ENCODE peak calls at places on chromosomes 7 and 10, in five cellular contexts. A, O, T, L and H are unnamed samples. For H3K4me1, the result is how much of the 10 kb centered on the place peaks cover.

GRCh38 chr10:76583711-76584161 is 1053.9 kb downstream of the KCNMA1 start:
- DNase-seq in A (peak), O (no peak), T (peak), L (peak), H (peak)

GRCh38 chr10:104924101-104924795 is 283.2 kb downstream of the SORCS3 start:
- DNase-seq in A (no peak), O (no peak), T (no peak), L (peak), H (peak)

GRCh38 chr10:124012066-124012465 is 81.3 kb downstream of the CHST15 start:
- DNase-seq in A (no peak), O (no peak), T (no peak), L (no peak), H (no peak)

GRCh38 chr10:44821290-44821689 is 89.8 kb upstream of the TMEM72 start:
- DNase-seq in A (no peak), O (no peak), T (no peak), L (no peak), H (no peak)

GRCh38 chr7:2209146-2209960 is 23.4 kb downstream of the MAD1L1 start:
- DNase-seq in A (peak), O (peak), T (peak), L (peak), H (peak)

GRCh38 chr10:7133958-7134357 is 276.9 kb downstream of the SFMBT2 start:
- DNase-seq in A (no peak), O (no peak), T (no peak), L (no peak), H (no peak)

GRCh38 chr7:156434706-156435105 is 205.9 kb upstream of the RNF32 start:
- DNase-seq in A (no peak), O (no peak), T (no peak), L (no peak), H (no peak)

GRCh38 chr10:122286872-122287271 is 15.8 kb downstream of the BTBD16 start:
- DNase-seq in A (peak), O (no peak), T (peak), L (peak), H (peak)

GRCh38 chr7:112152186-112152585 is 54.0 kb downstream of the DOCK4 start:
- DNase-seq in A (no peak), O (peak), T (no peak), L (no peak), H (no peak)

GRCh38 chr7:30928254-30928872 is 16.7 kb downstream of the AQP1 start:
- DNase-seq in A (peak), O (peak), T (no peak), L (no peak), H (no peak)

GRCh38 chr10:44921061-44921460 is 9.9 kb downstream of the TMEM72 start:
- DNase-seq in A (no peak), O (no peak), T (no peak), L (no peak), H (no peak)

GRCh38 chr10:29820890-29821398 is 186.2 kb upstream of the SVIL start:
- DNase-seq in A (no peak), O (no peak), T (no peak), L (no peak), H (no peak)

GRCh38 chr7:12062062-12062461 is 149.0 kb upstream of the TMEM106B start:
- DNase-seq in A (no peak), O (no peak), T (no peak), L (no peak), H (peak)

GRCh38 chr7:20350996-20351692 is 20.4 kb downstream of the ITGB8 start:
- DNase-seq in A (no peak), O (no peak), T (no peak), L (no peak), H (no peak)

GRCh38 chr10:79063661-79064490 is 4.9 kb upstream of the ZMIZ1 start:
- DNase-seq in A (no peak), O (no peak), T (no peak), L (no peak), H (no peak)

GRCh38 chr7:34752929-34753328 is 94.9 kb downstream of the NPSR1 start:
- DNase-seq in A (no peak), O (no peak), T (no peak), L (no peak), H (no peak)

GRCh38 chr7:25235471-25235870 is 7.2 kb upstream of the NPVF start:
- DNase-seq in A (no peak), O (no peak), T (no peak), L (no peak), H (no peak)

GRCh38 chr10:78672898-78673297 is 395.9 kb upstream of the ZMIZ1 start:
- DNase-seq in A (no peak), O (no peak), T (peak), L (no peak), H (no peak)

GRCh38 chr10:77637986-77638765 is 568 bp upstream of the KCNMA1 start:
- DNase-seq in A (peak), O (peak), T (peak), L (peak), H (peak)

GRCh38 chr7:127447326-127447945 is 54.9 kb upstream of the ZNF800 start:
- DNase-seq in A (no peak), O (peak), T (peak), L (peak), H (peak)

GRCh38 chr10:30115391-30116253 is 56.2 kb upstream of the JCAD start:
- DNase-seq in A (no peak), O (no peak), T (peak), L (peak), H (peak)

GRCh38 chr10:106355450-106355849 is 809.1 kb downstream of the SORCS1 start:
- DNase-seq in A (no peak), O (peak), T (no peak), L (peak), H (peak)

GRCh38 chr10:131576341-131577177 is 265.0 kb upstream of the TCERG1L start:
- DNase-seq in A (no peak), O (no peak), T (no peak), L (no peak), H (no peak)

GRCh38 chr7:150904342-150904909 is 52.1 kb downstream of the AOC1 start:
- DNase-seq in A (no peak), O (no peak), T (no peak), L (no peak), H (no peak)

GRCh38 chr10:123991622-123992570 is 100.3 kb upstream of the CPXM2 start:
- DNase-seq in A (no peak), O (peak), T (no peak), L (no peak), H (no peak)

GRCh38 chr10:79229081-79229541 is 118.2 kb upstream of the PPIF start:
- DNase-seq in A (peak), O (peak), T (no peak), L (no peak), H (peak)

GRCh38 chr10:71134732-71135211 is 77.6 kb upstream of the UNC5B start:
- DNase-seq in A (no peak), O (no peak), T (no peak), L (no peak), H (peak)

GRCh38 chr7:127838816-127839415 is 186.9 kb downstream of the SND1 start:
- DNase-seq in A (peak), O (no peak), T (peak), L (no peak), H (no peak)

GRCh38 chr10:69358148-69358795 is 58.4 kb downstream of the TACR2 start:
- DNase-seq in A (no peak), O (no peak), T (no peak), L (no peak), H (no peak)

GRCh38 chr7:42198974-42199668 is 37.9 kb downstream of the GLI3 start:
- DNase-seq in A (no peak), O (no peak), T (peak), L (no peak), H (no peak)

GRCh38 chr10:79112898-79113431 is 44.2 kb downstream of the ZMIZ1 start:
- DNase-seq in A (peak), O (peak), T (peak), L (no peak), H (no peak)

GRCh38 chr10:78876449-78876848 is 192.3 kb upstream of the ZMIZ1 start:
- DNase-seq in A (no peak), O (no peak), T (no peak), L (no peak), H (no peak)

GRCh38 chr10:72597897-72598296 is 28.0 kb downstream of the MICU1 start:
- DNase-seq in A (no peak), O (no peak), T (peak), L (no peak), H (no peak)

GRCh38 chr10:49751216-49751615 is 10.9 kb downstream of the OGDHL start:
- DNase-seq in A (no peak), O (peak), T (no peak), L (no peak), H (no peak)

GRCh38 chr10:132228616-132229015 is 41.9 kb downstream of the DPYSL4 start:
- DNase-seq in A (no peak), O (no peak), T (no peak), L (no peak), H (no peak)

GRCh38 chr10:43734716-43735115 is 86.0 kb upstream of the ZNF32 start:
- DNase-seq in A (no peak), O (no peak), T (peak), L (no peak), H (no peak)

GRCh38 chr10:58919927-58920654 is 256.4 kb upstream of the PHYHIPL start:
- DNase-seq in A (no peak), O (no peak), T (peak), L (peak), H (peak)

GRCh38 chr7:43461349-43462024 is 121.4 kb upstream of the STK17A start:
- DNase-seq in A (no peak), O (no peak), T (no peak), L (no peak), H (no peak)

GRCh38 chr10:110426294-110427153 is 71.2 kb upstream of the DUSP5 start:
- DNase-seq in A (no peak), O (no peak), T (peak), L (no peak), H (no peak)
- H2AFZ ChIP-seq in A (no peak), O (peak), T (no peak), L (peak), H (peak)

DNA sequence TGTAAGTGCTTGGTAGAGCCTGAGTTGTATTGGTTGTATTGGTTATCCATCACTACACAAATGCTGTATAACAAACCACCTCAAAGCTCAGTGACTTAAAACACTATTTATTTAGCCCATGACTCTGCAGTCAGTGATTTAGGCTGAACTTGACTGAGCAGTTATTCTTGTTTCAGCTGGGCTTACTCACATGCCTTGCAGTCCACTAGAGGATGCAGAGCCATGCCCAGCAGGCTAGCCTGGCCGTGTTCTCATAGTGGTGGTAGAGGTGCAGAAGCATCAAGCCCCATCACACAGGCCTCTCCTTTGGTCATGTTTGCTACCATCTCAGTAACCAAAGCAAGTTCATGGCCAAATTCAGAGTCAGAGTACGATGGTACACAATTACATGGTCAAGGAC is 43.9 kb downstream of the LUC7L2 start:
- DNase-seq in A (no peak), O (no peak), T (no peak), L (no peak), H (no peak)
- H3K4me1 ChIP-seq in A (under half), O (under half), T (under half), L (under half), H (under half)

GRCh38 chr7:1004018-1004880 is 21.3 kb downstream of the CYP2W1 start:
- DNase-seq in A (no peak), O (no peak), T (no peak), L (no peak), H (no peak)
- H3K4me2 ChIP-seq in A (no peak), O (no peak), T (no peak), L (no peak), H (no peak)

GRCh38 chr10:73932625-73933112 is 21.7 kb downstream of the PLAU start:
- DNase-seq in A (no peak), O (no peak), T (no peak), L (no peak), H (no peak)
- H2AFZ ChIP-seq in A (no peak), O (no peak), T (no peak), L (peak), H (peak)

GRCh38 chr7:1114088-1114487 is 26.2 kb downstream of the GPER1 start:
- DNase-seq in A (no peak), O (no peak), T (no peak), L (no peak), H (no peak)

GRCh38 chr7:1114505-1114904 is 26.6 kb downstream of the GPER1 start:
- DNase-seq in A (no peak), O (no peak), T (no peak), L (no peak), H (no peak)

GRCh38 chr7:1113548-1113885 is 25.6 kb downstream of the GPER1 start:
- DNase-seq in A (no peak), O (no peak), T (no peak), L (no peak), H (no peak)

GRCh38 chr7:1120791-1121190 is 32.9 kb downstream of the GPER1 start:
- DNase-seq in A (no peak), O (no peak), T (no peak), L (no peak), H (no peak)

GRCh38 chr7:1117321-1117928 is 29.5 kb downstream of the GPER1 start:
- DNase-seq in A (no peak), O (no peak), T (no peak), L (no peak), H (no peak)
- H3K4me1 ChIP-seq in A (under half), O (under half), T (under half), L (under half), H (under half)